ENCODE peak calls at places on chromosomes 6 and 20, in six cellular contexts. R, A, G, F, N and K are unnamed samples.

GRCh38 chr20:57795347-57795697 is 85.5 kb upstream of the PMEPA1 start:
- DNase-seq in R (no peak), N (no peak), G (no peak), F (no peak), A (no peak), K (no peak)

GRCh38 chr6:144758602-144759001 is 473.5 kb downstream of the UTRN start:
- DNase-seq in F (no peak), A (no peak), N (no peak), G (no peak), R (no peak), K (no peak)

GRCh38 chr6:63268574-63268973 is 51.2 kb downstream of the LGSN start:
- DNase-seq in G (no peak), A (no peak), F (no peak), R (no peak), N (no peak), K (no peak)

GRCh38 chr6:20939161-20939775 is 405.0 kb downstream of the CDKAL1 start:
- DNase-seq in F (no peak), G (no peak), N (no peak), A (no peak), R (no peak), K (no peak)

GRCh38 chr6:155377061-155377460 is 62.8 kb upstream of the TFB1M start:
- DNase-seq in F (peak; percentile 88), G (no peak), A (no peak), R (no peak), N (no peak), K (no peak)

GRCh38 chr20:20668639-20669038 is 43.8 kb downstream of the RALGAPA2 start:
- DNase-seq in F (peak; percentile 13), G (no peak), N (no peak), R (no peak), A (no peak), K (no peak)

GRCh38 chr20:25083773-25084615 is 2.1 kb upstream of the VSX1 start:
- DNase-seq in A (no peak), N (peak; percentile 48), G (peak; percentile 66), F (no peak), R (no peak), K (no peak)

GRCh38 chr20:6583134-6583738 is 184.2 kb upstream of the BMP2 start:
- DNase-seq in N (peak; percentile 18), A (no peak), F (peak; percentile 60), G (peak; percentile 20), R (peak; percentile 33), K (no peak)

GRCh38 chr6:89252902-89253301 is 35.7 kb upstream of the GABRR1 start:
- DNase-seq in N (no peak), R (no peak), A (no peak), F (no peak), G (no peak), K (no peak)

GRCh38 chr6:144482142-144482541 is 197.0 kb downstream of the UTRN start:
- DNase-seq in A (no peak), F (peak; percentile 84), N (peak; percentile 57), G (peak; percentile 68), R (peak; percentile 74), K (peak; percentile 54)

GRCh38 chr6:101722481-101722880 is 329.0 kb downstream of the GRIK2 start:
- DNase-seq in G (no peak), N (no peak), A (no peak), R (no peak), F (peak; percentile 59), K (no peak)

GRCh38 chr6:118316796-118317384 is 231.2 kb upstream of the PLN start:
- DNase-seq in A (no peak), R (no peak), F (no peak), G (no peak), N (no peak), K (no peak)

GRCh38 chr6:118319890-118320289 is 228.2 kb upstream of the PLN start:
- DNase-seq in G (peak; percentile 32), N (no peak), F (no peak), R (no peak), A (no peak), K (no peak)

GRCh38 chr6:118320652-118321051 is 227.4 kb upstream of the PLN start:
- DNase-seq in A (no peak), G (no peak), R (no peak), F (peak; percentile 6), N (no peak), K (no peak)

GRCh38 chr6:118318648-118319047 is 229.4 kb upstream of the PLN start:
- DNase-seq in F (no peak), R (no peak), G (no peak), N (no peak), A (no peak), K (no peak)

GRCh38 chr6:118317581-118318563 is 230.2 kb upstream of the PLN start:
- DNase-seq in G (no peak), A (no peak), N (no peak), R (no peak), F (no peak), K (no peak)
- TF ChIP-seq CTCF in G (no peak), A (no peak), N (no peak), R (no peak), F (no peak), K (no peak)

GRCh38 chr20:53597085-53597482 is 3.4 kb upstream of the ZNF217 start:
- DNase-seq in F (peak; percentile 62), A (no peak), R (no peak), G (no peak), N (no peak), K (no peak)

GRCh38 chr20:53597521-53598120 is 4.0 kb upstream of the ZNF217 start:
- DNase-seq in R (no peak), F (no peak), A (no peak), G (no peak), N (no peak), K (no peak)

GRCh38 chr20:53595018-53595378 is 1.4 kb upstream of the ZNF217 start:
- DNase-seq in G (no peak), A (no peak), N (no peak), F (no peak), R (no peak), K (no peak)

GRCh38 chr20:53598140-53599038 is 4.8 kb upstream of the ZNF217 start:
- DNase-seq in G (no peak), R (no peak), A (no peak), F (no peak), N (no peak), K (no peak)

DNA sequence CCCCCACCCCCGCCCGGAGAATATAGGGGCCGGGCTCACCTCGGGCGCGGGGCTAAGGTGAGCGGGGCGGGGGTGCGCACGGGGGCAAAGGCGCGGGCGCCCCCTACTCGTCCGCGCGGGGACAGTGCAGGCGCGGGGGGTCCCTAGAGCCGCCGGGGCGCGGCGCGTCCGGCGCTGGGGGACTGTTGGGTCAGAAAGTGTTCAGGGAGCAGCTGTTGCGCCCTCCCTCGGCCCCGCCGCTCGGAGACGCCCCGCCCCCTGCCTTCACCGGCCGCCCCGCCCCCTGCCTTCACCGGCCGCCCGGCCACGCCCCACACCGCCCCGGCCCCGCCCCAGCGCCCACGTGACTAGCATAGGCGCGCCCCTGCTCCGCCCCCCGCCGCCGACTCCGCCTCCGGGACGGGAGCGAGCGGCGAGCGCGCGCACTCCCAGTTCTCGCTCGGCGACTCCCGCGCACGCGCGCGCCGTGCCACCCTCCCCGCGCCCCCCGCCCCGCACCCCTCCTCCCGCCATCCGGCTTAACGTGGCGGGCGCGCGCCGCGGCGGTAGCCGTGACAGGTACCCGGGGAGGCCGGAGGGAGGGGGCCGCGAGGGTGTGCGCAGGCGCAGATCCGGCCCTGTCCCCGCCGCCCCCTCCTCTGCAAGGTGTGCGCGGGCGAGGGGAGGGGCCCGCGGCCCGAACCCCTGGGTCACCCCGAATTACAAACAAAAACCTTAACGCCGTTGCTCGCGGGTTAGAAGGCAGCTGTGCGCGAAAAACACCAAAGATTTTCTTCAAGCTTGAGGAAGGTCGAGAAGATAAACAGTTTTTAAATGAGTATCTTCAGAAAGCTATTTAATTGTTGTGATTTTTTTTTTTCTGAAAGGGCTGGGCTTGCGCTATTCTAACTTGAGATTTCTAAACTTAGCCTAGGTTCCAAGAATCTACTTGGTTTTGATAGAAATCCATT is 704 bp upstream of the ZNF217 start:
- DNase-seq in F (peak; percentile 86), G (peak; percentile 93), A (peak; percentile 64), R (peak; percentile 94), N (peak; percentile 97), K (peak; percentile 99)
- TF ChIP-seq CTCF in F (no peak), G (peak; percentile 44), A (no peak), R (no peak), N (peak; percentile 45), K (no peak)

GRCh38 chr6:7238900-7239589 is 74.0 kb downstream of the SSR1 start:
- DNase-seq in G (peak; percentile 99), A (peak; percentile 48), F (peak; percentile 51), N (peak; percentile 74), R (peak; percentile 87), K (peak; percentile 49)
- TF ChIP-seq CTCF in G (peak; percentile 96), A (peak; percentile 63), F (peak; percentile 54), N (peak; percentile 71), R (peak; percentile 43), K (peak; percentile 41)

GRCh38 chr20:4898845-4899244 is 102.5 kb downstream of the SLC23A2 start:
- DNase-seq in N (no peak), G (no peak), A (no peak), F (no peak), R (no peak), K (no peak)

GRCh38 chr20:4898282-4898681 is 103.0 kb downstream of the SLC23A2 start:
- DNase-seq in A (no peak), F (peak; percentile 76), N (no peak), R (peak; percentile 40), G (no peak), K (no peak)

GRCh38 chr20:4897600-4897999 is 103.7 kb downstream of the SLC23A2 start:
- DNase-seq in A (no peak), G (no peak), N (no peak), R (no peak), F (no peak), K (no peak)

GRCh38 chr20:4896119-4896700 is 105.1 kb downstream of the SLC23A2 start:
- DNase-seq in G (no peak), R (no peak), N (no peak), F (no peak), A (no peak), K (no peak)

GRCh38 chr20:4896971-4897497 is 104.3 kb downstream of the SLC23A2 start:
- DNase-seq in N (no peak), G (peak; percentile 50), R (no peak), F (no peak), A (no peak), K (no peak)
- TF ChIP-seq CTCF in N (peak; percentile 20), G (peak; percentile 53), R (no peak), F (no peak), A (no peak), K (no peak)

DNA sequence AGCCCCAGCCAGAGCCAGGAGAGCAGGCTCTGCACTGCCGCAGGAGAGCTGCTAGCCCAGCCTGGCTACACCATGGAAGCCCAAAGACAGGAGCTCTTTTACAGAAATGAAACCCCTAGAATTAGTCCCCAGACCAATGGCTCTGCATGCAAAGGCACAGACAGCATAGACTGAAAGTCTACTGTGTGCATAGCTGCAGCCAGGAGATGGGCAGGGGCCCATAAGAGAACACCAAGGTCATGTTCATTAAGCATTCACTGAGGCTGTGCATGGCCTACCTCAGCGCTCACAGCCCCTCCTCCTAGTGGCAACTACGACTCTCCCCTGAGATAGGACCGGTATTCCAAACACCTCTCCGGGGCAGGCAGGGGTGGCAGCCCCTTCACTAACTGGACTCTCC is 34.9 kb downstream of the SNX5 start:
- DNase-seq in F (no peak), N (no peak), G (no peak), A (no peak), R (no peak), K (no peak)
- TF ChIP-seq CTCF in F (no peak), N (no peak), G (no peak), A (no peak), R (no peak), K (no peak)